ENCODE peak calls at places on chromosomes 11 and 22, in six cellular contexts. H is mesenchymal stem cell; L is mammary epithelial cell; Z is substantia nigra; R is activated T-cell treated with anti-CD3 and anti-CD28 coated beads for 1 hour; E is stimulated activated CD8-positive, alpha-beta memory T cell treated with anti-CD3 and anti-CD28 coated beads, Interleukin-15, amount 100 ng/mL, for 1 hour. T is an unnamed sample.

GRCh38 chr11:57335343-57336110 is at the start of gene SSRP1:
- DNase-seq in H (peak; percentile 91), L (peak; percentile 78), Z (peak; percentile 84), R (peak; percentile 79), E (peak; percentile 67), T (peak; percentile 76)

GRCh38 chr11:70751142-70751734 is 352.9 kb downstream of the CTTN start:
- DNase-seq in H (peak; percentile 24), L (no peak), Z (no peak), R (no peak), E (no peak), T (no peak)

GRCh38 chr11:14499178-14499559 is 442 bp downstream of the COPB1 start:
- DNase-seq in H (no peak), L (peak; percentile 8), Z (no peak), R (peak; percentile 8), E (peak; percentile 11), T (peak; percentile 55)

GRCh38 chr11:78310500-78310909 is 107.1 kb downstream of the GAB2 start:
- DNase-seq in H (no peak), L (no peak), Z (no peak), R (no peak), E (no peak), T (no peak)

GRCh38 chr22:19022755-19023154 is 86.7 kb upstream of the PRODH start:
- DNase-seq in H (no peak), L (no peak), Z (no peak), R (no peak), E (no peak), T (no peak)

GRCh38 chr22:41382098-41382578 is 396 bp downstream of the TEF start:
- DNase-seq in H (peak; percentile 64), L (peak; percentile 9), Z (peak; percentile 86), R (peak; percentile 48), E (peak; percentile 29), T (peak; percentile 62)

GRCh38 chr11:16905375-16905774 is 108.8 kb downstream of the PLEKHA7 start:
- DNase-seq in H (no peak), L (no peak), Z (no peak), R (no peak), E (no peak), T (no peak)

GRCh38 chr11:102007567-102008437 is 39.4 kb upstream of the CFAP300 start:
- DNase-seq in H (peak; percentile 66), L (peak; percentile 59), Z (no peak), R (no peak), E (no peak), T (no peak)

GRCh38 chr11:67158241-67158640 is 39.2 kb downstream of the KDM2A start:
- DNase-seq in H (no peak), L (no peak), Z (no peak), R (no peak), E (no peak), T (no peak)

GRCh38 chr11:135004495-135004894 is 592.5 kb upstream of the B3GAT1 start:
- DNase-seq in H (no peak), L (no peak), Z (no peak), R (no peak), E (no peak), T (no peak)

GRCh38 chr11:73140213-73141030 is 1.7 kb downstream of the FCHSD2 start:
- DNase-seq in H (peak; percentile 72), L (peak; percentile 27), Z (peak; percentile 53), R (no peak), E (no peak), T (no peak)

GRCh38 chr11:61686469-61686868 is 6.3 kb downstream of the DAGLA start:
- DNase-seq in H (no peak), L (no peak), Z (no peak), R (no peak), E (no peak), T (no peak)

GRCh38 chr11:14270690-14271542 is 88.1 kb downstream of the RRAS2 start:
- DNase-seq in H (no peak), L (no peak), Z (no peak), R (no peak), E (no peak), T (no peak)

GRCh38 chr11:32895471-32895870 is 2.9 kb downstream of the QSER1 start:
- DNase-seq in H (no peak), L (no peak), Z (no peak), R (no peak), E (no peak), T (no peak)

GRCh38 chr22:47022075-47022473 is 259.6 kb downstream of the TBC1D22A start:
- DNase-seq in H (no peak), L (no peak), Z (no peak), R (no peak), E (no peak), T (no peak)

GRCh38 chr11:55714982-55715888 is 53.2 kb downstream of the OR4C6 start:
- DNase-seq in H (no peak), L (no peak), Z (no peak), R (no peak), E (no peak), T (no peak)

GRCh38 chr11:110076388-110076965 is 16.7 kb upstream of the ZC3H12C start:
- DNase-seq in H (peak; percentile 58), L (peak; percentile 81), Z (no peak), R (no peak), E (no peak), T (no peak)

GRCh38 chr11:116335891-116336290 is 436.9 kb downstream of the BUD13 start:
- DNase-seq in H (no peak), L (no peak), Z (no peak), R (no peak), E (no peak), T (no peak)

GRCh38 chr11:27705873-27706820 is 5.9 kb upstream of the BDNF start:
- DNase-seq in H (peak; percentile 52), L (no peak), Z (no peak), R (no peak), E (no peak), T (no peak)

GRCh38 chr11:125338886-125339811 is 156.9 kb downstream of the FEZ1 start:
- DNase-seq in H (peak; percentile 42), L (no peak), Z (no peak), R (no peak), E (no peak), T (no peak)

GRCh38 chr22:24170189-24170588 is 11.1 kb upstream of the SUSD2 start:
- DNase-seq in H (no peak), L (no peak), Z (no peak), R (no peak), E (no peak), T (no peak)

GRCh38 chr11:113849713-113850112 is 25.7 kb downstream of the USP28 start:
- DNase-seq in H (no peak), L (no peak), Z (no peak), R (no peak), E (no peak), T (no peak)

GRCh38 chr22:45077286-45077685 is 67.5 kb upstream of the PHF21B start:
- DNase-seq in H (no peak), L (no peak), Z (no peak), R (no peak), E (no peak), T (no peak)

GRCh38 chr11:72238040-72238450 is 5.9 kb downstream of the PHOX2A start:
- DNase-seq in H (peak; percentile 72), L (peak; percentile 19), Z (peak; percentile 16), R (peak; percentile 28), E (no peak), T (no peak)

T was measured in hypothalamus.